ENCODE peak calls at places on chromosomes 16 and 17, in ten cellular contexts. Z, I, A, D, Y, Q, X, G, M and B are unnamed samples.

GRCh38 chr17:57697891-57698708 is 47.0 kb downstream of the CCDC182 start:
- DNase-seq in A (no peak), M (peak), I (no peak), G (no peak), Y (no peak), Z (no peak), Q (no peak), D (no peak), X (no peak), B (no peak)

GRCh38 chr17:83109793-83110645 is 30.6 kb downstream of the METRNL start:
- DNase-seq in M (no peak), D (peak), G (peak), X (peak), I (no peak), Z (peak), Y (peak), Q (peak), A (peak), B (no peak)

GRCh38 chr16:27428035-27428785 is 26.2 kb downstream of the IL21R start:
- DNase-seq in A (no peak), G (no peak), I (no peak), Q (no peak), D (peak), M (peak), Y (peak), Z (no peak), X (peak), B (no peak)

GRCh38 chr17:58120195-58120822 is 27.9 kb upstream of the OR4D1 start:
- DNase-seq in Y (no peak), G (peak), I (peak), A (no peak), M (peak), X (no peak), D (no peak), Q (peak), Z (peak), B (no peak)

GRCh38 chr17:75307957-75308731 is 18.9 kb upstream of the SLC25A19 start:
- DNase-seq in A (no peak), G (no peak), I (no peak), Z (no peak), D (no peak), Q (no peak), Y (no peak), M (no peak), X (no peak), B (no peak)

GRCh38 chr16:22670044-22670536 is 143.9 kb upstream of the HS3ST2 start:
- DNase-seq in X (peak), M (no peak), Y (no peak), G (no peak), D (no peak), I (no peak), Z (no peak), A (no peak), Q (no peak), B (no peak)

GRCh38 chr16:978403-978802 is 3.2 kb upstream of the SOX8 start:
- DNase-seq in A (no peak), D (no peak), X (no peak), Y (no peak), Q (no peak), M (no peak), Z (no peak), I (no peak), G (no peak), B (no peak)

GRCh38 chr17:47726796-47727703 is 6.0 kb upstream of the TBX21 start:
- DNase-seq in M (no peak), A (no peak), X (no peak), D (no peak), Q (no peak), Z (no peak), I (no peak), Y (no peak), G (no peak), B (no peak)

GRCh38 chr16:87295259-87295658 is 21.9 kb downstream of the C16orf95 start:
- DNase-seq in I (peak), M (peak), Z (peak), A (no peak), D (no peak), G (no peak), X (no peak), Y (no peak), Q (no peak), B (no peak)

GRCh38 chr17:80198144-80198661 is 21.9 kb downstream of the SGSH start:
- DNase-seq in Z (no peak), Q (no peak), X (no peak), M (no peak), D (no peak), Y (no peak), G (no peak), I (no peak), A (no peak), B (no peak)

GRCh38 chr17:82212331-82213250 is at the start of gene CCDC57:
- DNase-seq in I (peak), Q (peak), D (peak), Z (peak), A (peak), X (peak), M (peak), Y (peak), G (peak), B (peak)

GRCh38 chr16:54582631-54583250 is 296.2 kb upstream of the IRX3 start:
- DNase-seq in Y (no peak), M (no peak), X (no peak), I (no peak), D (no peak), Z (no peak), G (no peak), Q (no peak), A (no peak), B (no peak)

GRCh38 chr17:69223809-69224208 is 4.8 kb downstream of the ABCA10 start:
- DNase-seq in A (no peak), M (no peak), Q (no peak), X (no peak), Y (no peak), Z (no peak), I (no peak), G (no peak), D (no peak), B (no peak)

GRCh38 chr16:89615596-89616090 is 2.2 kb downstream of the DPEP1 start:
- DNase-seq in M (no peak), A (no peak), D (no peak), G (no peak), X (no peak), Q (no peak), I (peak), Y (peak), Z (no peak), B (no peak)

GRCh38 chr17:83122834-83123233 is 43.4 kb downstream of the METRNL start:
- DNase-seq in M (no peak), G (no peak), Q (no peak), Z (peak), I (no peak), X (peak), Y (peak), A (no peak), D (peak), B (no peak)

GRCh38 chr16:17590711-17591654 is 120.2 kb upstream of the XYLT1 start:
- DNase-seq in G (no peak), Y (no peak), M (no peak), I (peak), Z (no peak), A (no peak), Q (no peak), X (no peak), D (no peak), B (no peak)

GRCh38 chr17:17818088-17818526 is 18.7 kb downstream of the SREBF1 start:
- DNase-seq in M (peak), X (no peak), Z (peak), D (no peak), Q (peak), A (no peak), G (peak), I (peak), Y (no peak), B (peak)

GRCh38 chr16:9134739-9135138 is 43.3 kb downstream of the HAPSTR1 start:
- DNase-seq in X (peak), G (no peak), D (peak), Q (peak), A (no peak), I (peak), Z (peak), M (peak), Y (peak), B (peak)

GRCh38 chr16:9138021-9138680 is 46.7 kb downstream of the HAPSTR1 start:
- DNase-seq in X (no peak), D (no peak), M (no peak), Q (no peak), G (no peak), Z (no peak), I (no peak), A (no peak), Y (no peak), B (no peak)

GRCh38 chr16:9134306-9134705 is 42.9 kb downstream of the HAPSTR1 start:
- DNase-seq in M (no peak), X (peak), Z (no peak), Y (no peak), D (no peak), G (no peak), A (no peak), Q (no peak), I (no peak), B (no peak)

GRCh38 chr16:9136596-9136995 is 45.2 kb downstream of the HAPSTR1 start:
- DNase-seq in Z (no peak), G (no peak), D (no peak), Q (no peak), M (no peak), X (peak), I (no peak), Y (peak), A (no peak), B (peak)

GRCh38 chr16:9135797-9136196 is 44.4 kb downstream of the HAPSTR1 start:
- DNase-seq in Y (peak), X (peak), A (no peak), I (no peak), M (peak), Z (no peak), Q (no peak), D (no peak), G (no peak), B (no peak)
- TF ChIP-seq POLR2A in Y (no peak), X (no peak), A (no peak), I (no peak), M (no peak), Z (no peak), Q (no peak), D (no peak), G (no peak), B (no peak)

GRCh38 chr16:30650369-30651123 is at the start of gene PRR14:
- DNase-seq in A (peak), D (peak), Q (peak), Y (peak), G (peak), Z (peak), M (peak), I (peak), X (peak), B (peak)
- TF ChIP-seq POLR2A in A (peak), D (no peak), Q (peak), Y (peak), G (peak), Z (no peak), M (no peak), I (peak), X (no peak), B (peak)

DNA sequence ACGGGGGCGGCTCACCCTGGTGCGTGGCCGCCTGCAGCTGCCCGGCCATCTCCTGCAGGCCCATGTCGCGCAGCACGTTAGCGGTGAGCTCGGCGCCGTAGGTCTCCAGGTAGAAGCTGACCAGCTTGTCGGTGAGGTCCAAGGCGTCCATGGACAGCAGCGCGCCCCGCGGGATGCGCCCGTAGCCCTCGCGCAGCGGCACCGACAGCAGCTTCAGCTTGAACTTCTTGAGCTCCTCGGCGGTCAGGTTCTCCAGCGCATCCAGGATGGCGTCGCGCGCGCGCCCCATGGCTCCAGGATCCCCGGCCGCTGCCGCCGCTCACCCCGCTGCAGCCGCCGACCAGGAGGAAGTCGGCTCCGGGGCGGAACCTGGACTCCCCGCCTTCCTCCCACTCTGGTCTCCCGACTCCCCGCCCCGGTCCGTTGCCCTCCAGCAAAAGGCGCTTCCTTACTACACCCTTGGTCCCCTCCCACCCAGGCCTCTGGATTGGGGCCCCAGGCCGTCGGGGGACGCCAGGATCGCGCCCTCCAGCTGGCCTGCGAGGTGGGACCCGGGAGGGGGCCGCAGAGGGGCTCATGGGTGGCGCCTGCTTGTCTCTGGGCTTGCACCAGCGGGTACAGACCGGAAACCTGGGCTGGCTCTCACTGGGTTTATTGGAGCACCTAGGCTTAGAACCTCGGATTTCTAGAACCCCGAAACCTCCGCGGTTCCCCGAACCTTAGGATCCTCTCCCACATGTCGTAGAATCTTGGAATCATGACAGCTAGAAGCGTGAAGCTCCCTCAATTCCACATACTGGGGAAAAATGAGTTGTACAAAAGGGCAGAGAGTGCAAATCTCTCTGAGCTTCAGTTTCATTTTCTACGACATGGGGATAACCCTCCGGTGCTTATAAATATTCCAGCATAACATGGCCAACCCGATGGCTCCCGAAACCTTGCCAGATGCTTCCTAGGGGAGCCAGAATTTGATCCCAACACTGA is at the start of gene PYCARD:
- DNase-seq in Q (peak), A (peak), Z (peak), M (peak), G (peak), X (peak), Y (peak), D (peak), I (no peak), B (no peak)
- TF ChIP-seq POLR2A in Q (no peak), A (no peak), Z (peak), M (peak), G (no peak), X (no peak), Y (peak), D (no peak), I (no peak), B (no peak)

DNA sequence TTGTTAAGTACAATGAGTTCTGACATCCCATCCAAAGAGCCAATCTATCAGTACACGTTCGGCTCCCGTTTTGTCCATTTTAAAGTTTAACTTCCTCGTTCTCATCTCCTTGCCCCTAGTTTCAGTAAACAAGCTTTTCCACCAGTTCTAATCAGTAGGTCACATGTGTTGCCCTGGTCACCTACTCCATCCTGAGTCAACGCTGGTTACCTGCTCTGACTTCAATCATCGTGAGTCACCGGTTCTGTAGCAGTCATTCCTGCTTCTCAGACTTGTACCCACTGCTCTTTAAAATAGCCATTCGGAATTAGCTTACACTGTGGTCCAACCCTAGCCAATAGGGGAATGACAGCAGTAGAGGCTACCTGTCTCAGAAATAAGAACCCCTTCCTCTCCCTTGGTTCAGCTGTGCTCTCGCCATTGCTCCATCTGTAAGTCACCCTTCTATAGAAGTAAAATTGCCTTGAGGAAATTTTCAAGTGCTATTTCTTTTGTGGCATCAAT is 191.0 kb downstream of the CPPED1 start:
- DNase-seq in Q (no peak), Y (peak), X (no peak), M (no peak), A (no peak), I (peak), Z (peak), G (no peak), D (no peak), B (no peak)
- TF ChIP-seq POLR2A in Q (no peak), Y (no peak), X (no peak), M (no peak), A (no peak), I (no peak), Z (no peak), G (no peak), D (no peak), B (no peak)

GRCh38 chr16:15482068-15482747 is 47.8 kb downstream of the BMERB1 start:
- DNase-seq in A (no peak), Y (peak), G (peak), M (peak), X (peak), D (peak), Z (peak), I (no peak), Q (peak), B (peak)
- TF ChIP-seq POLR2A in A (no peak), Y (no peak), G (no peak), M (no peak), X (no peak), D (no peak), Z (no peak), I (no peak), Q (no peak), B (no peak)

DNA sequence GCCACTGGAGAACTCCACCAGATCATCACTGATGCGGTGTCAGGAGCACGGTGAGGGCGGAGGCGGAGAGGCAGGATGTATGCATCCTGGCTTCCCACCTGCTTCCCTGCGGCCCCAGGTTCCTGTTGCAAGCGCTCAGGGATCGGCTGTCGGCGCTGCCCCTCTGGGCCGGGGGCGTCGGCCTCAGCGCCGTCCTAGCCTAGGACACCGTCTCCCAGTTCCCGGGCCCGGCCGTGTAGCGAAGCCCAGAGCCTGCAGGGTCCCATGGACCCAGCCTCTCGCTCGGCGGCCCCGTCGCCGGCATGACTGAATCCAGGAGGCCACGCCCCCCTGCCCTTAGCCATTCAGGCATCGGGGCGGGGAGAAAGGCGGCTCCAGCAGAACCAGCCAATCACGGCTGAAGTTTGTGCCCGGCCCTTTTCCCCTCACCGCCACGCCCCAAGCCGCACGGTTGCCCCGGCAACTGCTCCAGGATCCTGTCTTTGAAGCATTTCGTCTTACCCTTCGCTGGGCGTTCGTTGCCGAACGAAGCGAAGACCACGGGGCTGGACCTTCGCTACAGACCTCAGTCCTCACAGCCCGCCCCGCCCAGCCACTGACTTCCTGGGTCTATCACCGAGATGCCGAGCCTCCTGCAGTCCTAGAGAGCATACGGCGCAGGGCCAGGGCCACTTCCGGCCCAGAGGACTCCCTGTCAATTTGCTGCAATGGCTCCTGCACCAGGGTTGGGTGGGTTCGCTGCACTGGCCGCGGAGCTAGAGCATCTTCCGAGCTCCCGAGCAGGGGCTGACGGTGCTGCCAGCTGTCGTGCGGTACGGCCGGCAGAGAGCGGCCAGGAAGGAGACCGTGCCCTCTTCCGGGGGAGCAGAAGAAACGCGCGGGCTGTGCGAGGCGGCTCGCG is 10.6 kb upstream of the ZNF213 start:
- DNase-seq in Y (peak), M (peak), Q (peak), I (peak), A (peak), Z (peak), D (peak), X (peak), G (peak), B (peak)
- TF ChIP-seq POLR2A in Y (peak), M (peak), Q (peak), I (peak), A (peak), Z (peak), D (no peak), X (no peak), G (peak), B (no peak)

GRCh38 chr17:59851431-59852375 is 41.0 kb downstream of the TUBD1 start:
- DNase-seq in I (no peak), M (no peak), Q (peak), Z (peak), G (peak), X (peak), D (no peak), A (no peak), Y (peak), B (no peak)
- TF ChIP-seq POLR2A in I (no peak), M (no peak), Q (no peak), Z (no peak), G (peak), X (no peak), D (no peak), A (no peak), Y (no peak), B (no peak)

GRCh38 chr16:30997887-30998711 is 12.3 kb downstream of the STX1B start:
- DNase-seq in Y (no peak), Z (peak), M (no peak), X (no peak), I (no peak), Q (no peak), A (no peak), D (no peak), G (no peak), B (no peak)
- TF ChIP-seq POLR2A in Y (no peak), Z (no peak), M (no peak), X (no peak), I (no peak), Q (no peak), A (no peak), D (no peak), G (no peak), B (no peak)

DNA sequence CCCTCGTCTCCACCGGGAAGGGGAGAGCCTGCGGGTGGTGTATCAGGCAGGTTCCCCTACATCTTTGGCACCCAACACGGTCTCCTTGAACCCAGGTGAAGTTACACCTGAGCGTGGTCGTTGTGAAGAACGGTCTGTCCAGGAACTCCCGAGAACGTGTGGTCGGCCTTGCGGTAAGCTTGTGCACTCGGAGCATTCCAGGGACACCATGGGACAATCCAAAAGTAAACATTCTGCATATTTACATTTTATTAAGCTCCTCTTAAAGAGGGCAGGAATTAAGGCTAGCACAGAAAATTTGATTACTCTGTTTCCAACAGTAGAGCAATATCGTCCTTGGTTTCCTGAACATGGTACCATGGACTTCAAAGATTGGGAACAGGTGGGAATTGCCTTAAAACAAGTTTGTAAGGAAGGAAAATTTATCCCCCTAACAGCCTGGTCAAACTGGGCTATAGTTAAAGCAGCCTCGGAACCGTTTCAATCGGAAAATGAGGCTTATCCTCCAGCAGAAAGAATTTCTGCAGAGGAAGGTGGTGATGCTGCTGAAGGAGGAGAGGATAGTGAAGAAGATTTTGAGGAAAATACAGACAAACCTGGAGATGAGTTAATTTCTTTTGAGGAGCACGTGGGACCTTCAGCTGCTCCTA is 18.2 kb downstream of the ALOX15B start:
- DNase-seq in D (peak), Y (no peak), A (no peak), X (peak), G (no peak), Q (no peak), I (no peak), M (no peak), Z (no peak), B (no peak)
- TF ChIP-seq POLR2A in D (no peak), Y (no peak), A (no peak), X (no peak), G (no peak), Q (no peak), I (peak), M (no peak), Z (no peak), B (no peak)

GRCh38 chr17:5042152-5043022 is 7.2 kb upstream of the SLC52A1 start:
- DNase-seq in Q (no peak), X (no peak), Z (no peak), I (no peak), A (no peak), D (no peak), M (no peak), G (no peak), Y (peak), B (no peak)
- TF ChIP-seq POLR2A in Q (no peak), X (no peak), Z (no peak), I (no peak), A (no peak), D (no peak), M (no peak), G (no peak), Y (peak), B (no peak)